ENCODE peak calls at places on chromosomes 11 and 22, in six cellular contexts. G is HCT116; V is endothelial cell of umbilical vein; P is IMR-90; X is CD8-positive, alpha-beta T cell; U is transverse colon. I is an unnamed sample.
A peak's percentile ranks its signal among the peaks of the same experiment; 100 is the strongest.

GRCh38 chr11:75547617-75548054 is 14.4 kb upstream of the SERPINH1 start:
- DNase-seq in X (no peak), P (peak; percentile 65), G (no peak), U (peak; percentile 72), V (peak; percentile 77), I (no peak)

GRCh38 chr11:36449566-36450390 is 60.3 kb downstream of the TRAF6 start:
- DNase-seq in U (no peak), V (no peak), P (no peak), G (no peak), X (no peak), I (no peak)

GRCh38 chr11:3153291-3153861 is 11.7 kb downstream of the OSBPL5 start:
- DNase-seq in U (peak; percentile 53), V (no peak), P (peak; percentile 97), X (no peak), G (no peak), I (peak; percentile 33)

GRCh38 chr11:127191689-127192088 is 191.1 kb upstream of the KIRREL3 start:
- DNase-seq in P (no peak), X (no peak), U (no peak), V (no peak), G (no peak), I (no peak)

GRCh38 chr22:20618488-20618887 is 111.1 kb downstream of the MED15 start:
- DNase-seq in V (no peak), P (no peak), U (no peak), X (no peak), G (no peak), I (no peak)

GRCh38 chr22:20672732-20673131 is 101.2 kb upstream of the SERPIND1 start:
- DNase-seq in G (no peak), X (no peak), U (no peak), P (no peak), V (no peak), I (no peak)

GRCh38 chr11:46322759-46323158 is 24.5 kb upstream of the DGKZ start:
- DNase-seq in V (no peak), P (peak; percentile 35), X (no peak), U (no peak), G (peak; percentile 45), I (peak; percentile 64)

GRCh38 chr22:38346506-38346905 is 29.3 kb upstream of the CSNK1E start:
- DNase-seq in V (no peak), X (no peak), U (no peak), G (no peak), P (no peak), I (no peak)

GRCh38 chr11:13487661-13488030 is 8.2 kb downstream of the PTH start:
- DNase-seq in G (peak; percentile 8), V (peak; percentile 16), U (no peak), P (peak; percentile 3), X (peak; percentile 22), I (no peak)

GRCh38 chr11:5178046-5178837 is 22.2 kb downstream of the OR51V1 start:
- DNase-seq in X (no peak), P (no peak), G (no peak), U (no peak), V (no peak), I (no peak)

GRCh38 chr11:12543596-12544415 is 130.4 kb upstream of the TEAD1 start:
- DNase-seq in U (no peak), P (no peak), X (no peak), V (no peak), G (no peak), I (no peak)

GRCh38 chr11:120867024-120867423 is 156.9 kb upstream of the TBCEL start:
- DNase-seq in X (no peak), G (no peak), P (no peak), U (no peak), V (no peak), I (no peak)

GRCh38 chr11:123690490-123690889 is 36.1 kb upstream of the SCN3B start:
- DNase-seq in P (peak; percentile 63), X (no peak), V (no peak), G (no peak), U (no peak), I (no peak)

GRCh38 chr11:68994161-68994890 is 13.5 kb upstream of the MRGPRD start:
- DNase-seq in V (no peak), X (no peak), G (no peak), P (no peak), U (no peak), I (no peak)

GRCh38 chr22:21044931-21045584 is 688 bp upstream of the LRRC74B start:
- DNase-seq in X (no peak), V (no peak), P (peak; percentile 65), U (no peak), G (no peak), I (no peak)

GRCh38 chr11:44497995-44498394 is 67.5 kb upstream of the CD82 start:
- DNase-seq in X (no peak), U (no peak), V (no peak), P (no peak), G (no peak), I (no peak)

GRCh38 chr11:65485820-65486219 is 13.0 kb upstream of the MALAT1 start:
- DNase-seq in P (no peak), G (no peak), U (no peak), V (no peak), X (no peak), I (no peak)

GRCh38 chr11:14668733-14669301 is 25.2 kb downstream of the PDE3B start:
- DNase-seq in G (no peak), X (no peak), V (no peak), P (no peak), U (no peak), I (no peak)

GRCh38 chr11:33262016-33262638 is 4.9 kb downstream of the HIPK3 start:
- DNase-seq in U (no peak), G (no peak), P (peak; percentile 24), V (no peak), X (no peak), I (no peak)

GRCh38 chr11:77124488-77124887 is 3.6 kb upstream of the MYO7A start:
- DNase-seq in P (no peak), G (no peak), X (no peak), U (no peak), V (no peak), I (no peak)

GRCh38 chr11:134164490-134165370 is 59.0 kb downstream of the NCAPD3 start:
- DNase-seq in X (no peak), V (no peak), P (no peak), U (no peak), G (no peak), I (no peak)

GRCh38 chr11:72635931-72636330 is 38.3 kb downstream of the PDE2A start:
- DNase-seq in P (no peak), U (no peak), X (no peak), G (no peak), V (no peak), I (no peak)

GRCh38 chr11:111465400-111465799 is 46.8 kb downstream of the BTG4 start:
- DNase-seq in X (no peak), G (no peak), P (peak; percentile 84), V (no peak), U (no peak), I (no peak)

GRCh38 chr22:33658775-33659174 is 261.5 kb downstream of the LARGE1 start:
- DNase-seq in U (no peak), X (no peak), G (no peak), P (peak; percentile 8), V (no peak), I (no peak)

GRCh38 chr11:86523738-86524602 is 148.4 kb downstream of the ME3 start:
- DNase-seq in X (no peak), P (peak; percentile 99), U (no peak), V (peak; percentile 99), G (peak; percentile 91), I (peak; percentile 30)

GRCh38 chr11:72578051-72578450 is 96.2 kb downstream of the PDE2A start:
- DNase-seq in U (peak; percentile 4), X (no peak), P (no peak), V (no peak), G (no peak), I (peak; percentile 5)

GRCh38 chr22:40510965-40511364 is 125.6 kb downstream of the MRTFA start:
- DNase-seq in G (no peak), P (no peak), U (no peak), V (no peak), X (no peak), I (no peak)
- H3K27ac ChIP-seq in G (no peak overlapping the region), P (peak overlapping the region; percentile 97), U (peak overlapping the region; percentile 81), V (no peak overlapping the region), X (no peak overlapping the region), I (peak overlapping the region; percentile 92)

DNA sequence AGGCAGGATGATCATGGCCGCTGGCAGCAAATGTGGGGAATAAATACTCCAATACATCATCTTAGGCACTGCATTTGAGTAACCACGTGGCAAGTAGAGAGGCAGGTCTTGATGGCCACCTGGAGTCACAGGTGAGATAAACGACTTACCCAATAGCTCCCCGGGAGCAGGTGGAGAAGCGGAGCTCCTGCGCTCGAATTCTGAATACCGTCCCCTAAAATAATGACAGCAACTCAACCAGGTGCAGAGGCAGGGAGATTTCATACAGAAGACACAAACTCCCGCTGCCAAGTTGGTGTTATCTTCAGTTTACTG is 525 bp downstream of the SLC43A3 start:
- DNase-seq in G (no peak), X (no peak), U (no peak), V (no peak), P (no peak), I (no peak)
- H3K4me3 ChIP-seq in G (peak overlapping the region; percentile 54), X (peak overlapping the region; percentile 47), U (peak overlapping the region; percentile 38), V (peak overlapping the region; percentile 47), P (peak overlapping the region; percentile 33), I (peak overlapping the region; percentile 20)

GRCh38 chr11:110028904-110029303 is 64.3 kb upstream of the ZC3H12C start:
- DNase-seq in V (no peak), G (no peak), X (no peak), P (peak; percentile 20), U (no peak), I (no peak)

GRCh38 chr11:110023711-110024110 is 69.5 kb upstream of the ZC3H12C start:
- DNase-seq in P (no peak), U (no peak), X (no peak), V (no peak), G (no peak), I (no peak)

GRCh38 chr11:110029714-110030113 is 63.5 kb upstream of the ZC3H12C start:
- DNase-seq in V (peak; percentile 82), P (no peak), G (no peak), X (no peak), U (no peak), I (no peak)

GRCh38 chr11:110027627-110028371 is 65.4 kb upstream of the ZC3H12C start:
- DNase-seq in X (no peak), P (no peak), G (no peak), V (no peak), U (no peak), I (no peak)

GRCh38 chr11:110026823-110027626 is 66.2 kb upstream of the ZC3H12C start:
- DNase-seq in X (no peak), V (no peak), P (peak; percentile 15), G (no peak), U (no peak), I (peak; percentile 23)
- H3K27ac ChIP-seq in X (no peak overlapping the region), V (no peak overlapping the region), P (no peak overlapping the region), G (no peak overlapping the region), U (no peak overlapping the region), I (peak overlapping the region; percentile 6)

GRCh38 chr22:43533656-43534428 is 122.0 kb downstream of the MPPED1 start:
- DNase-seq in G (no peak), V (no peak), X (no peak), U (no peak), P (no peak), I (no peak)

GRCh38 chr22:43533131-43533530 is 121.3 kb downstream of the MPPED1 start:
- DNase-seq in P (no peak), G (no peak), X (no peak), U (no peak), V (no peak), I (no peak)

GRCh38 chr22:43535336-43535735 is 123.5 kb downstream of the MPPED1 start:
- DNase-seq in G (no peak), X (no peak), P (no peak), U (no peak), V (no peak), I (no peak)

GRCh38 chr22:43535741-43536140 is 123.9 kb downstream of the MPPED1 start:
- DNase-seq in U (no peak), P (no peak), V (no peak), X (no peak), G (no peak), I (no peak)

GRCh38 chr22:43534916-43535315 is 123.1 kb downstream of the MPPED1 start:
- DNase-seq in X (no peak), U (no peak), G (no peak), V (no peak), P (no peak), I (no peak)
- H3K4me3 ChIP-seq in X (no peak overlapping the region), U (no peak overlapping the region), G (no peak overlapping the region), V (no peak overlapping the region), P (no peak overlapping the region), I (no peak overlapping the region)

I was measured in pancreas.